ENCODE peak calls at places on chromosomes 1 and 21, in eight cellular contexts. F is AG04449, N is HL-60, P is cardiac muscle cell, A is AG04450, C is cardiac fibroblast, J is kidney, U is heart left ventricle. L is an unnamed sample.

GRCh38 chr1:37989381-37989930 is 366 bp downstream of the SF3A3 start:
- DNase-seq in N (peak), F (no peak), C (peak), U (no peak), J (peak), A (no peak), P (peak), L (no peak)

GRCh38 chr1:243325305-243325890 is 69.6 kb downstream of the SDCCAG8 start:
- DNase-seq in F (peak), J (no peak), C (peak), U (no peak), N (peak), P (peak), A (peak), L (no peak)

GRCh38 chr1:169090900-169091311 is 15.6 kb upstream of the ATP1B1 start:
- DNase-seq in F (no peak), A (no peak), P (no peak), N (no peak), U (no peak), J (no peak), C (no peak), L (no peak)

GRCh38 chr1:21834094-21834493 is 22.0 kb downstream of the LDLRAD2 start:
- DNase-seq in U (no peak), F (no peak), A (no peak), J (no peak), N (no peak), P (no peak), C (no peak), L (no peak)

GRCh38 chr1:41994195-41994894 is 75.6 kb upstream of the HIVEP3 start:
- DNase-seq in C (no peak), A (no peak), U (no peak), N (no peak), P (no peak), F (no peak), J (no peak), L (no peak)

GRCh38 chr1:87329756-87330200 is 1.1 kb downstream of the LMO4 start:
- DNase-seq in J (no peak), P (peak), A (no peak), N (peak), F (no peak), C (peak), U (no peak), L (no peak)

GRCh38 chr1:23555225-23555801 is 4.0 kb downstream of the ID3 start:
- DNase-seq in N (no peak), A (no peak), U (peak), C (peak), F (no peak), J (no peak), P (peak), L (no peak)

GRCh38 chr1:1021010-1021845 is 1.3 kb downstream of the AGRN start:
- DNase-seq in U (peak), A (peak), J (peak), C (peak), F (no peak), P (peak), N (no peak), L (no peak)

GRCh38 chr1:211825990-211826389 is 4.6 kb downstream of the LPGAT1 start:
- DNase-seq in C (peak), P (peak), A (peak), U (no peak), N (no peak), F (peak), J (no peak), L (no peak)

GRCh38 chr1:150809651-150810050 is 1.6 kb upstream of the CTSK start:
- DNase-seq in J (no peak), P (no peak), A (no peak), U (no peak), F (no peak), N (no peak), C (peak), L (no peak)

GRCh38 chr1:35717911-35718476 is 690 bp downstream of the C1orf216 start:
- DNase-seq in C (peak), J (peak), U (peak), A (no peak), P (peak), N (peak), F (no peak), L (no peak)

GRCh38 chr1:193070942-193071341 is 11.5 kb downstream of the RO60 start:
- DNase-seq in U (no peak), C (no peak), A (no peak), P (no peak), F (no peak), J (no peak), N (no peak), L (no peak)

GRCh38 chr1:21909787-21910503 is 27.2 kb downstream of the HSPG2 start:
- DNase-seq in U (peak), F (no peak), N (peak), J (peak), P (peak), A (no peak), C (peak), L (no peak)

GRCh38 chr1:2413495-2414296 is 1.3 kb upstream of the PEX10 start:
- DNase-seq in J (no peak), C (no peak), F (no peak), U (no peak), N (peak), P (no peak), A (no peak), L (no peak)

GRCh38 chr1:12851779-12852178 is 3.3 kb upstream of the HNRNPCL1 start:
- DNase-seq in P (no peak), J (no peak), A (no peak), U (no peak), F (no peak), N (no peak), C (peak), L (peak)

GRCh38 chr1:27603962-27604578 is at the start of gene AHDC1:
- DNase-seq in C (peak), P (peak), A (peak), J (peak), N (peak), F (peak), U (peak), L (no peak)

GRCh38 chr1:103525114-103525606 is 339 bp upstream of the RNPC3 start:
- DNase-seq in N (no peak), J (no peak), U (peak), P (peak), A (no peak), F (no peak), C (peak), L (peak)

GRCh38 chr1:179876289-179876715 is 1.3 kb downstream of the TOR1AIP2 start:
- DNase-seq in C (peak), J (no peak), U (no peak), A (no peak), F (no peak), P (peak), N (peak), L (no peak)

GRCh38 chr1:64387382-64388066 is 82.4 kb upstream of the CACHD1 start:
- DNase-seq in A (no peak), N (no peak), F (no peak), P (no peak), J (no peak), C (no peak), U (peak), L (no peak)

GRCh38 chr1:83581747-83582146 is 417.2 kb downstream of the TTLL7 start:
- DNase-seq in J (no peak), A (no peak), U (no peak), C (no peak), N (no peak), P (no peak), F (no peak), L (no peak)

GRCh38 chr1:23216771-23217420 is 406 bp downstream of the HTR1D start:
- DNase-seq in C (no peak), P (no peak), A (no peak), U (no peak), N (no peak), F (no peak), J (no peak), L (no peak)

GRCh38 chr1:6347641-6348487 is 45.7 kb downstream of the ACOT7 start:
- DNase-seq in N (peak), J (no peak), C (peak), U (no peak), A (no peak), F (no peak), P (peak), L (no peak)

GRCh38 chr1:6753320-6754140 is 31.7 kb upstream of the CAMTA1 start:
- DNase-seq in A (no peak), P (no peak), J (no peak), N (no peak), F (no peak), C (peak), U (no peak), L (no peak)

GRCh38 chr21:16250282-16250681 is 520.5 kb downstream of the USP25 start:
- DNase-seq in A (no peak), C (no peak), F (no peak), P (no peak), N (no peak), U (no peak), J (no peak), L (no peak)

GRCh38 chr1:201560328-201561194 is 21.6 kb downstream of the NAV1 start:
- DNase-seq in N (no peak), A (no peak), P (no peak), F (no peak), C (no peak), U (no peak), J (no peak), L (no peak)

GRCh38 chr1:5598824-5599395 is 393.3 kb downstream of the NPHP4 start:
- DNase-seq in C (no peak), U (no peak), J (no peak), P (no peak), F (no peak), A (no peak), N (no peak), L (no peak)

GRCh38 chr1:83769594-83770321 is 229.2 kb downstream of the TTLL7 start:
- DNase-seq in A (no peak), P (no peak), C (no peak), J (no peak), F (no peak), N (no peak), U (no peak), L (no peak)

GRCh38 chr1:39575191-39576015 is 1.2 kb downstream of the PABPC4 start:
- DNase-seq in A (no peak), J (peak), N (peak), P (peak), C (peak), U (peak), F (no peak), L (no peak)

GRCh38 chr1:171134194-171134924 is 43.7 kb downstream of the FMO3 start:
- DNase-seq in N (no peak), C (peak), P (no peak), F (no peak), U (no peak), A (no peak), J (no peak), L (no peak)

GRCh38 chr1:49298304-49298703 is 521.6 kb upstream of the BEND5 start:
- DNase-seq in C (no peak), P (no peak), F (no peak), A (no peak), N (no peak), J (no peak), U (no peak), L (peak)

GRCh38 chr1:64630611-64631010 is 114.3 kb upstream of the RAVER2 start:
- DNase-seq in U (no peak), C (no peak), N (no peak), J (no peak), F (no peak), A (no peak), P (no peak), L (no peak)

GRCh38 chr1:37033355-37034291 is 692 bp downstream of the GRIK3 start:
- DNase-seq in N (no peak), F (no peak), J (no peak), A (no peak), P (no peak), C (no peak), U (no peak), L (no peak)

GRCh38 chr21:42129300-42130266 is 58.5 kb downstream of the UMODL1 start:
- DNase-seq in F (no peak), J (peak), P (no peak), C (no peak), U (no peak), A (no peak), N (no peak), L (no peak)

GRCh38 chr1:248849152-248849551 is 9.7 kb downstream of the ZNF692 start:
- DNase-seq in F (no peak), N (no peak), P (no peak), A (no peak), J (no peak), C (no peak), U (no peak), L (no peak)

GRCh38 chr1:54602559-54602958 is 20.8 kb downstream of the FAM151A start:
- DNase-seq in F (no peak), A (no peak), P (no peak), N (no peak), U (no peak), C (no peak), J (peak), L (no peak)

GRCh38 chr1:54600947-54601725 is 22.2 kb downstream of the FAM151A start:
- DNase-seq in J (no peak), N (no peak), U (no peak), C (no peak), F (no peak), P (no peak), A (no peak), L (no peak)

GRCh38 chr1:54604051-54604450 is 19.3 kb downstream of the FAM151A start:
- DNase-seq in U (no peak), C (no peak), A (no peak), F (no peak), P (no peak), N (no peak), J (no peak), L (no peak)

GRCh38 chr1:54603241-54603640 is 20.1 kb downstream of the FAM151A start:
- DNase-seq in C (no peak), N (no peak), A (no peak), F (no peak), U (no peak), P (no peak), J (no peak), L (no peak)

GRCh38 chr1:54601730-54602129 is 21.6 kb downstream of the FAM151A start:
- DNase-seq in C (no peak), J (no peak), P (no peak), N (no peak), A (no peak), U (no peak), F (no peak), L (no peak)
- H3K4me3 ChIP-seq in C (no peak), J (peak), P (no peak), N (no peak), A (no peak), U (no peak), F (no peak), L (no peak)

DNA sequence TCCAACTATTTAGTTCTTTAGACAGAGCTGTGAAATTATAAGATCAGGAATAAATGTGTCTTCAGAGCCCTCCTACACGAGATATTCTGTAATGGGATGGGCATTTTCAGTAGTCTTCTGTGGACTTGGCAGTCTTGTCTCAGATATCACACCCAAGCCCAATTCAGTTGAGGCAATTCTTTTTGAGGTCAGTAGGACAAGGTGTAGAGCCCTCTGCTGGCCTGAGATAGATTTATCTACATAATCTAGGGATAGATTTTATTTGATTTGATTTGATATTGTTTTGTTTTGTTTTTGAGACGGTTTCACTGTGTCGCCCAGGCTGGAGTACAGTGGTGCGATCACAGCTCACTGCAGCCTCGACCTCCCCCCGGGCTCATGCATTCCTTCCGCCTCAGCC is 77.5 kb downstream of the FMN2 start:
- DNase-seq in P (no peak), J (no peak), A (no peak), U (no peak), F (no peak), C (peak), N (no peak), L (no peak)
- TF ChIP-seq CTCF in P (no peak), J (no peak), A (peak), U (no peak), F (no peak), C (peak), N (no peak), L (peak)

DNA sequence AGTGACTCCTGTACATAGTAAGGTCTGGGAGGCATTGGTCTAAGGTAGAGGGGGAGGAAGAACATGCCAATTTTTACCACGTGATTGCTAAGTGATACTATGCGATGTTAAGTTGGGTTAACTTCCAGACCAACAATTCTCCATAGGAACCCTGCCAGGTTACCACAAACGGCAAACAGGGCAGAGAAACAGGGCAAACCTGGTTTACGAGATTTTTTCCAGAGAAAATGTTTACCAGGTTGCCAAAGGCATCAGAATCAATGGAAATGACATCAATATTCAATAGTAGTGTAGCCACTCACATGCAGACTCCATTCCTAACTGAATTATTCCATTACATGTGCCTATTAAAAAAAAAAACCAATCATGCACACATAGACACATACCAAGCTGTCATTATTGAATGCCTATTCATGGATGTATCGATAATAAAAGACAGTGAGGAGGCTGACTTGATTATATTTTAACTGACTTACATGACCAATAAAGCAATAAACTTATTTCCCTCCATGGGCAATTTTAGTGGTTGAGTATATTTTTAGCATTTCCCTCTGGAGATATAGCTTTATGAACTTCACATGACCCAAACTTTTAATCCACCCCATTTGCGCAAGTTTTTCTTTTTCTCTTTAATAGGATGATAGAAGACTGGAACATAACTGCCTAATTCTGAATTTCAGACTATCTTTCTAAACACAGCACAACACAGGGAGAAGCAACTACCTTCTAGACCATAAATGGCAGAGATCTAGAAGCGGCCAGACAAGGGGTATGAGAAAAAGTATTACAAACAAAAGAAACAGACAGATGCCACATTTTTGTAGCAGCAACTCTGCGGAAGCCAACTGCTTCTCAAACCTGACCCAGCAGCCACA is 40.6 kb upstream of the KCNE1 start:
- DNase-seq in U (no peak), A (no peak), N (no peak), J (no peak), P (peak), F (no peak), C (peak), L (no peak)
- H3K4me3 ChIP-seq in U (no peak), A (peak), N (no peak), J (no peak), P (no peak), F (peak), C (no peak), L (no peak)

GRCh38 chr1:182977480-182977879 is 24.5 kb upstream of the SHCBP1L start:
- DNase-seq in A (no peak), P (no peak), J (no peak), N (no peak), F (no peak), U (no peak), C (no peak), L (no peak)
- TF ChIP-seq CTCF in A (no peak), P (no peak), J (no peak), N (no peak), F (no peak), U (no peak), C (no peak), L (no peak)

DNA sequence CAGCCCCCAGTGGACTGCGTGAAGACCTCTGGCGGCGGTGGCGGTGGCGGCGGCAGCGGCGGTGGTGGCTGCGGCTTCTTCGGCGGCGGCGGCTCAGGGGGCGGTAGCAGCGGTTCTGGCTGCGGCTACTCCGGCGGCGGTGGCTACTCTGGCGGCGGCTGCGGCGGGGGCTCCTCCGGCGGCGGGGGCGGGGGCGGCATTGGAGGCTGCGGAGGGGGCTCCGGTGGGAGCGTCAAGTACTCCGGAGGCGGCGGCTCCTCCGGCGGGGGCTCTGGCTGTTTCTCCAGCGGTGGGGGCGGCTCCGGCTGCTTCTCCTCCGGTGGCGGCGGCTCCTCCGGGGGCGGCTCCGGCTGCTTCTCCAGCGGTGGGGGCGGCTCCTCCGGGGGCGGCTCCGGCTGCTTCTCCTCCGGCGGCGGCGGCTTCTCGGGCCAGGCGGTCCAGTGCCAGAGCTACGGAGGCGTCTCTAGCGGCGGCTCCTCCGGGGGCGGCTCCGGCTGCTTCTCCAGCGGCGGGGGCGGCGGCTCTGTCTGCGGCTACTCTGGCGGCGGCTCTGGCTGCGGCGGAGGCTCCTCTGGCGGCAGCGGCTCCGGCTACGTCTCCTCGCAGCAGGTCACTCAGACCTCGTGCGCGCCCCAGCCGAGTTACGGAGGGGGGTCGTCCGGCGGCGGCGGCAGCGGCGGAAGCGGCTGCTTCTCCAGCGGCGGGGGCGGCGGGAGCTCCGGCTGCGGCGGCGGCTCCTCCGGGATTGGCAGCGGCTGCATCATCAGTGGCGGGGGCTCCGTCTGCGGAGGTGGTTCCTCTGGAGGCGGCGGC is 1.7 kb downstream of the LORICRIN start:
- DNase-seq in J (peak), N (no peak), P (peak), U (peak), C (no peak), F (no peak), A (no peak), L (no peak)
- H3K4me3 ChIP-seq in J (no peak), N (peak), P (peak), U (peak), C (peak), F (peak), A (peak), L (peak)

GRCh38 chr1:154936416-154937050 is at the start of gene PMVK:
- DNase-seq in C (peak), N (peak), F (peak), P (peak), J (peak), U (peak), A (peak), L (peak)

GRCh38 chr1:154938604-154939399 is 2.3 kb upstream of the PMVK start:
- DNase-seq in F (no peak), P (no peak), J (peak), N (no peak), C (no peak), U (no peak), A (no peak), L (no peak)

GRCh38 chr1:154937988-154938386 is 1.5 kb upstream of the PMVK start:
- DNase-seq in J (no peak), U (no peak), F (no peak), A (no peak), N (no peak), C (no peak), P (no peak), L (no peak)

GRCh38 chr1:154935749-154936415 is 637 bp downstream of the PMVK start:
- DNase-seq in P (no peak), C (no peak), U (no peak), J (peak), A (no peak), F (no peak), N (no peak), L (no peak)

GRCh38 chr1:154937051-154937987 is 800 bp upstream of the PMVK start:
- DNase-seq in F (peak), N (peak), P (peak), A (peak), C (peak), J (peak), U (peak), L (peak)
- TF ChIP-seq CTCF in F (peak), N (no peak), P (peak), A (peak), C (peak), J (no peak), U (peak), L (peak)

L was measured in epithelial cell of proximal tubule.